ENCODE peak calls at places on chromosomes 6 and 20, in seven cellular contexts. K, T, U, H, W, F and Z are unnamed samples.

GRCh38 chr6:136289327-136289578 is 393 bp downstream of the BCLAF1 start:
- DNase-seq in U (peak), K (peak), W (peak), F (peak), T (peak), H (peak), Z (peak)

GRCh38 chr20:21609221-21609620 is 95.4 kb upstream of the NKX2-2 start:
- DNase-seq in U (no peak), K (no peak), F (peak), T (no peak), W (no peak), H (no peak), Z (no peak)

GRCh38 chr20:10761786-10762185 is 88.0 kb upstream of the JAG1 start:
- DNase-seq in W (peak), T (peak), F (peak), K (no peak), U (no peak), H (no peak), Z (peak)

GRCh38 chr20:41005361-41005729 is 23.3 kb upstream of the TOP1 start:
- DNase-seq in F (peak), W (peak), U (peak), T (peak), H (no peak), K (peak), Z (peak)

GRCh38 chr6:122735618-122736017 is 43.9 kb upstream of the FABP7 start:
- DNase-seq in H (no peak), T (no peak), K (no peak), W (no peak), F (no peak), U (no peak), Z (no peak)

GRCh38 chr20:62561948-62562347 is 80.4 kb upstream of the SLCO4A1 start:
- DNase-seq in F (no peak), H (no peak), U (no peak), T (no peak), W (no peak), K (no peak), Z (no peak)

GRCh38 chr6:106421491-106421890 is 61.0 kb downstream of the CRYBG1 start:
- DNase-seq in T (no peak), K (no peak), H (no peak), W (no peak), U (no peak), F (peak), Z (peak)

GRCh38 chr6:16964553-16965499 is 137.0 kb upstream of the STMND1 start:
- DNase-seq in K (peak), W (peak), U (peak), F (peak), H (peak), T (peak), Z (peak)

GRCh38 chr6:1624071-1624847 is 14.5 kb downstream of the FOXC1 start:
- DNase-seq in W (peak), K (no peak), U (no peak), H (no peak), F (no peak), T (no peak), Z (no peak)

GRCh38 chr20:19958243-19958642 is 58.9 kb upstream of the NAA20 start:
- DNase-seq in W (no peak), F (no peak), H (no peak), K (no peak), T (no peak), U (no peak), Z (no peak)

GRCh38 chr20:19953606-19954005 is 63.6 kb upstream of the NAA20 start:
- DNase-seq in T (no peak), W (no peak), K (no peak), F (no peak), H (no peak), U (no peak), Z (no peak)

GRCh38 chr20:19958923-19959322 is 58.2 kb upstream of the NAA20 start:
- DNase-seq in H (no peak), T (no peak), U (no peak), K (no peak), W (no peak), F (no peak), Z (no peak)

GRCh38 chr20:19960745-19961144 is 56.4 kb upstream of the NAA20 start:
- DNase-seq in K (no peak), H (no peak), W (no peak), T (no peak), U (no peak), F (no peak), Z (no peak)

DNA sequence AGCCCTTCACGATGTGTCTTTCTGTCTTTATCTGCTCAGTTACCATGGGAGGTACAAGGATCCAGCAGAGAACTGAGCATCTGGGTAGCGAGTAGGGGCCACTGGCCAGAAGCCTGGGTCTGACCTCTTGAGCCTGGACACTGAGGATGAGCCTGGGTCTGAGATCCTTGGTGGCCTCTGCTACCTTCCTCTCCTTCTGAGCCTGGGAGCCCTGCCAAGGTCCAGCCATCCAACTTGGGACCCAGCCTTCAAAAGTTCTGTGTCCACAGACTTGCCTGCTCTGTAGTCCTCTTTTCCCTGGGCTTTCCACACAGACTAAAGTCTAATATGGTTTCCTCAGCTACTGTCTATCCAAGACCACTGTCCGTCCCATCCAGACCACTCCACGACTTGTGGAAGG is 60.2 kb upstream of the NAA20 start:
- DNase-seq in F (no peak), H (no peak), U (no peak), T (no peak), K (no peak), W (no peak), Z (no peak)
- H3K4me3 ChIP-seq in F (no peak), H (no peak), U (no peak), T (no peak), K (no peak), W (no peak), Z (no peak)

GRCh38 chr20:57582432-57583288 is 21.8 kb downstream of the PCK1 start:
- DNase-seq in W (no peak), T (no peak), F (peak), H (no peak), U (no peak), K (no peak), Z (peak)
- TF ChIP-seq CTCF in W (no peak), T (no peak), F (peak), H (no peak), U (peak), K (peak), Z (peak)

GRCh38 chr6:127198549-127198948 is 68.1 kb upstream of the RNF146 start:
- DNase-seq in K (no peak), T (no peak), W (no peak), F (no peak), U (no peak), H (no peak), Z (peak)
- H3K4me3 ChIP-seq in K (no peak), T (no peak), W (no peak), F (no peak), U (no peak), H (no peak), Z (no peak)

GRCh38 chr6:27146706-27147507 is 100.6 kb upstream of the PRSS16 start:
- DNase-seq in F (peak), H (peak), K (peak), W (peak), U (peak), T (peak), Z (peak)
- TF ChIP-seq CTCF in F (no peak), H (no peak), K (no peak), W (no peak), U (no peak), T (no peak), Z (no peak)

DNA sequence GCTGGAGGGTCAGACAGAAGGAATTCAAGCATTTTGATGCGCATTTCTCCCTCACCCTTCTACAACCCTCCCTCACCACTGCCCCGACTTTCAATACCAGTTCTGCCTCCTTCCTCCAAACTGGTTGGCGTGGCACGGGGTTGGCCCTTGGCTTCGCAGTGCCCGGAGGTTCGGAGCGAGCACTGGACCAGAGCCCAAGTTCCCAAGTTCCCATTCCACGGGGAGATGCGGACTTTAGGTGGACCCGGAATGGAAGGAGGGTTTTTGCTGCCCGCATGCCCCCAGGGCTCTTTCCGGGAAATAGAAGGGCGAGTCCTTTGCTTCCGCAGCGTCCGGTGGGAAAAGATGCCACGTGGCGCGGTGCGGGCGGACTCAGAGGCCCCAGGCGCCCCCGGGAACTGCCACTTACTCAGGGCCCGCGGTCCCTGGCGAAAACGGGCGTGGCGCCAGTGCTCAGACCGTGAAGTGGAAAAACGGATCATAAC is 8.0 kb upstream of the LAMP5 start:
- DNase-seq in F (no peak), T (no peak), H (no peak), K (no peak), U (no peak), W (no peak), Z (no peak)
- H3K4me3 ChIP-seq in F (no peak), T (no peak), H (no peak), K (no peak), U (no peak), W (peak), Z (no peak)

GRCh38 chr6:159043986-159044385 is 805 bp downstream of the TAGAP start:
- DNase-seq in K (no peak), T (no peak), F (no peak), W (no peak), H (no peak), U (no peak), Z (no peak)

GRCh38 chr6:159043236-159043635 is 1.6 kb downstream of the TAGAP start:
- DNase-seq in H (no peak), W (no peak), F (no peak), T (no peak), K (no peak), U (no peak), Z (peak)

GRCh38 chr6:159041181-159041580 is 3.6 kb downstream of the TAGAP start:
- DNase-seq in T (no peak), H (no peak), F (no peak), K (no peak), U (no peak), W (no peak), Z (no peak)

GRCh38 chr6:159042003-159042823 is 2.6 kb downstream of the TAGAP start:
- DNase-seq in H (peak), F (peak), T (peak), W (no peak), K (peak), U (peak), Z (peak)

GRCh38 chr6:159042824-159043181 is 2.0 kb downstream of the TAGAP start:
- DNase-seq in F (no peak), U (no peak), T (no peak), W (no peak), K (no peak), H (no peak), Z (no peak)
- TF ChIP-seq CTCF in F (no peak), U (no peak), T (no peak), W (no peak), K (no peak), H (peak), Z (no peak)

DNA sequence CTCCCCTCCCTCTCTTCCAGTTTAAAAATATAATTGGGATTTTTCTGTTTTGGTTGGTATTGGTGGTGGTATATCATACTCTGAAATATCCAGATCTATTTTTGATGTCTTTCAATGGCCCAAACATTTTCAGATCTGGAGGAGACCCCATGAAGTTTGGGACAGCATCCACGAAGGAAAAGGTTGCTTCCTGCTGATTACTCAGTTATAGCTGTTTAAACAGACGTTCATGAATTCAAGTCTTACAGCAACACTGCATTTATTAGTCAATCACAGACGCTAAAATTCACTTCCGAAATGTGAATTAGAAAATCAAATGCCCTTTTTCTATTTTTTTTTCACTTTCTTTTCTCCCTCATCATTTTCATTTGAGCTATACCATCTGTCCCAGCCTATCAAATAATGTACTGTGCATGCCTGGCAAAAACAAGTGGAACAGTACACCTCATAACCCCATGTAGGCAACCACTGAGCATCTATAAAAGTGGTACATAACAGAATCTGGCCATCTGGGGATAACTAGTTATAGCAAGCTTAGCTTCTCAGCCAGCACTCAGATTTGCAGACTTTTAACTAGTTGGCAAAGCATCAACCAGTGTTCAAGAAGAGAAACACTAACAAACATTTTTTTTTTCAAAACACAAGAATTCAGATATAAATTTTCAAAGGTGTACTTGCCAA is 124.5 kb downstream of the HIVEP2 start:
- DNase-seq in K (no peak), W (no peak), T (no peak), F (no peak), H (no peak), U (no peak), Z (no peak)
- H3K4me3 ChIP-seq in K (peak), W (peak), T (no peak), F (no peak), H (peak), U (no peak), Z (peak)

GRCh38 chr6:144149894-144150672 is at the start of gene STX11:
- DNase-seq in U (no peak), F (peak), K (peak), H (peak), T (peak), W (peak), Z (peak)

GRCh38 chr6:144152334-144152900 is 2.1 kb downstream of the STX11 start:
- DNase-seq in H (no peak), K (peak), F (no peak), W (no peak), U (no peak), T (no peak), Z (no peak)

GRCh38 chr6:144149558-144149893 is 791 bp upstream of the STX11 start:
- DNase-seq in K (peak), W (no peak), U (no peak), F (no peak), T (no peak), H (no peak), Z (no peak)

GRCh38 chr6:144150673-144151009 is 324 bp downstream of the STX11 start:
- DNase-seq in K (peak), T (no peak), W (peak), F (peak), U (no peak), H (peak), Z (peak)

DNA sequence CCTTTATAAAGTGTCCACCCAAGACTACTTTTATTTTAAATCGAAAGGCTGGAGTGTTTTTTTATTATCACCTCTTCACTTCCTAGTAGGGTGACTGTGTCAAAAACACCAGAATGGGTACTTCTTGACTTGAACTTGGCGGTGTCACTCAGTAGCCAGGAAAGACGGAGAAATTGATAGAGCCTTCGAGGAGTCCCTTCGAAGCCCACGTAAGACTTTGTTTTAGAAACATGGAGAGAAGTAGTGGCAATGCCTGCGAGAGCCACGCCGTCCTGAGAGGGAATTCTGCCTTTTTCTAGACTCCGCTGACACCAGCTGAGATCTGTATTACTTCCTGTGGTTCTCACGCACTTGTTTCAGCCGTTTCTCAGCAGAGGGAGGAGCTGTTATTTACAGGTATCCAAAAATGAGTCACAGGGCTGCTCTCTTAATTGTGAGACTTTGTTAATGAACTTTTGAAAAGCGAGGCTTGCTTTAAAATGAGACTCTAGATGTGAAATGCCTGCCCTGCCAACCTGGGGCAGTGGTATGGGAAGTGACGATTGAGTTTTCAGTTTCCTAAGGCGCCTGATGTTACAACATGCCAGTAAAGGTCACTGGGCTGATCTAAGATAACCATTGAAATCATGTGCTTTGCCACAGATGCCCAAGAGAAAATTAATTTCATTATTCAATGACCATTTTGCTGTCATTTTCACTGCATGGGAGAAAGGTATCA is 852 bp downstream of the STX11 start:
- DNase-seq in H (peak), W (no peak), U (no peak), K (no peak), F (peak), T (no peak), Z (peak)
- TF ChIP-seq CTCF in H (peak), W (no peak), U (no peak), K (no peak), F (no peak), T (no peak), Z (no peak)

DNA sequence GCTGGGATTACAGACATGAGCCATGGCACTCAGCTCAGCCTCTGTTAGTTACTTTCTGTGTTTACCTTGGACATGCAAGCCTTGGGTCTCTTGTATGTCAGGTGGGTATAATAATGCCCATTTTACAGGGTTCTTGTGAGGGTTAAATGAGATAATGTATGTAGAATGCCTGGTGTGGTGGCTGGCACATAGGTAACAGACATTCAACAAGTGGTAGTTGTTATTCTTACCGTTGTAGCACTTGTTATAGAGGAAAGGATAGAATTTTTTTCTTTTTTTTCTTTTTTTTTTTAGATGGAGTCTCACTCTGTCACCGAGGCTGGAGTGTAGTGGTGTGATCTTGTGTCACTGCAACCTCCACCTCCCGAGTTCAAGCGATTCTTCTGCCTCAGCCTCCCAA is 8.0 kb upstream of the KIF13A start:
- DNase-seq in F (no peak), U (no peak), K (no peak), W (no peak), T (no peak), H (no peak), Z (no peak)
- H3K4me3 ChIP-seq in F (no peak), U (no peak), K (no peak), W (no peak), T (no peak), H (no peak), Z (no peak)